ENCODE peak calls at places on chromosomes 12 and 14, in nine cellular contexts. F is IMR-90; E is glutamatergic neuron; Y is mesothelial cell of epicardium; A is NCI-H1436; T is NCI-H510A; R is COR-L47; M is CD8-positive, alpha-beta memory T cell; D is astrocyte of the cerebellum. I is an unnamed sample.
A peak's percentile ranks its signal among the peaks of the same experiment; 100 is the strongest.

GRCh38 chr14:54450535-54450934 is 9.4 kb upstream of the CNIH1 start:
- DNase-seq in M (no peak), D (no peak), E (no peak), F (peak; percentile 60), R (no peak), A (no peak), Y (no peak), T (no peak), I (no peak)

GRCh38 chr12:91704446-91704845 is 441.2 kb downstream of the BTG1 start:
- DNase-seq in A (no peak), T (no peak), M (no peak), F (peak; percentile 19), R (peak; percentile 44), D (no peak), E (no peak), Y (no peak), I (peak; percentile 83)

GRCh38 chr14:106419432-106419831 is 893.0 kb downstream of the TMEM121 start:
- DNase-seq in Y (no peak), E (no peak), D (no peak), A (no peak), F (no peak), T (no peak), R (no peak), M (no peak), I (no peak)

GRCh38 chr14:64265222-64265621 is 28.9 kb downstream of the ESR2 start:
- DNase-seq in F (no peak), D (no peak), T (no peak), M (no peak), R (no peak), A (no peak), Y (no peak), E (no peak), I (no peak)

GRCh38 chr12:52311282-52311643 is 9.9 kb downstream of the KRT83 start:
- DNase-seq in E (no peak), M (no peak), F (no peak), D (no peak), Y (no peak), R (no peak), T (no peak), A (no peak), I (no peak)

GRCh38 chr12:49094104-49094948 is at the start of gene DHH:
- DNase-seq in Y (no peak), T (peak; percentile 28), E (peak; percentile 46), R (no peak), A (peak; percentile 1), M (no peak), F (no peak), D (no peak), I (no peak)

GRCh38 chr12:6532051-6532926 is 2.0 kb upstream of the GAPDH start:
- DNase-seq in A (peak; percentile 81), M (peak; percentile 75), F (peak; percentile 99), T (peak; percentile 60), D (peak; percentile 91), E (peak; percentile 72), R (no peak), Y (no peak), I (peak; percentile 86)

GRCh38 chr14:103524002-103524785 is 1.6 kb upstream of the CKB start:
- DNase-seq in D (no peak), A (no peak), R (no peak), Y (no peak), M (no peak), T (no peak), E (no peak), F (no peak), I (no peak)

GRCh38 chr12:52236386-52237050 is 3.5 kb downstream of the KRT7 start:
- DNase-seq in Y (no peak), F (no peak), E (no peak), R (no peak), A (no peak), M (no peak), D (no peak), T (no peak), I (no peak)

GRCh38 chr14:79016828-79017505 is 846.8 kb downstream of the NRXN3 start:
- DNase-seq in E (no peak), F (peak; percentile 88), A (no peak), D (peak; percentile 64), R (no peak), Y (no peak), T (no peak), M (no peak), I (peak; percentile 48)

GRCh38 chr12:42819801-42820200 is 230.3 kb upstream of the PRICKLE1 start:
- DNase-seq in F (no peak), A (no peak), M (no peak), R (no peak), E (no peak), D (no peak), Y (no peak), T (no peak), I (no peak)

GRCh38 chr12:44457465-44457864 is 418.6 kb downstream of the NELL2 start:
- DNase-seq in R (no peak), M (no peak), A (no peak), E (peak; percentile 33), D (no peak), T (no peak), F (no peak), Y (no peak), I (no peak)

GRCh38 chr12:54933381-54933780 is 51.2 kb downstream of the TESPA1 start:
- DNase-seq in T (no peak), F (peak; percentile 20), R (no peak), Y (no peak), E (no peak), D (no peak), A (no peak), M (no peak), I (no peak)

GRCh38 chr12:8948711-8949524 is 527 bp downstream of the M6PR start:
- DNase-seq in F (peak; percentile 40), M (no peak), R (no peak), A (no peak), T (no peak), E (no peak), Y (no peak), D (no peak), I (peak; percentile 59)

GRCh38 chr14:69050235-69051184 is 71.4 kb upstream of the ACTN1 start:
- DNase-seq in E (no peak), M (no peak), R (no peak), D (no peak), F (no peak), A (no peak), T (no peak), Y (no peak), I (no peak)

GRCh38 chr12:29672580-29672979 is 111.2 kb downstream of the TMTC1 start:
- DNase-seq in Y (no peak), T (no peak), R (no peak), D (no peak), E (no peak), A (no peak), F (no peak), M (no peak), I (no peak)

GRCh38 chr14:99724939-99725773 is 41.1 kb downstream of the CYP46A1 start:
- DNase-seq in F (no peak), R (no peak), E (no peak), D (no peak), T (no peak), Y (no peak), M (no peak), A (no peak), I (no peak)

GRCh38 chr14:68182492-68182891 is 362.9 kb downstream of the RAD51B start:
- DNase-seq in D (no peak), E (no peak), R (no peak), Y (no peak), A (no peak), T (no peak), F (no peak), M (no peak), I (no peak)

GRCh38 chr12:112822056-112822455 is 30.5 kb downstream of the RPH3A start:
- DNase-seq in A (no peak), T (no peak), D (no peak), M (no peak), R (peak; percentile 33), Y (no peak), F (no peak), E (no peak), I (no peak)

GRCh38 chr14:61385002-61385685 is 63.8 kb downstream of the PRKCH start:
- DNase-seq in E (no peak), D (no peak), R (no peak), A (no peak), F (no peak), M (peak; percentile 44), Y (no peak), T (no peak), I (peak; percentile 24)

GRCh38 chr14:54786816-54787215 is 115.8 kb downstream of the GCH1 start:
- DNase-seq in Y (no peak), R (no peak), T (no peak), F (no peak), D (no peak), A (no peak), E (no peak), M (no peak), I (no peak)

GRCh38 chr12:131929530-131930456 is 717 bp downstream of the PUS1 start:
- DNase-seq in E (peak; percentile 62), A (no peak), F (peak; percentile 10), T (peak; percentile 56), R (no peak), Y (no peak), M (no peak), D (no peak), I (no peak)

GRCh38 chr12:131832393-131833231 is 4.4 kb downstream of the MMP17 start:
- DNase-seq in R (peak; percentile 80), M (no peak), F (peak; percentile 30), T (peak; percentile 17), Y (no peak), E (no peak), D (no peak), A (peak; percentile 80), I (peak; percentile 50)

GRCh38 chr12:101794574-101794973 is 36.2 kb downstream of the GNPTAB start:
- DNase-seq in Y (no peak), R (no peak), A (no peak), T (no peak), M (no peak), D (no peak), E (no peak), F (no peak), I (no peak)

GRCh38 chr14:104177411-104177810 is 39.0 kb downstream of the KIF26A start:
- DNase-seq in R (no peak), T (no peak), M (no peak), E (no peak), D (no peak), Y (no peak), A (no peak), F (no peak), I (no peak)

GRCh38 chr12:119804011-119804641 is 73.0 kb downstream of the CIT start:
- DNase-seq in M (no peak), F (peak; percentile 78), A (peak; percentile 1), T (peak; percentile 73), Y (peak; percentile 27), R (no peak), D (peak; percentile 34), E (peak; percentile 81), I (no peak)